ENCODE peak calls at places on chromosomes 1 and 21, in seven cellular contexts. One of them, this sample, is unnamed.
A peak's percentile ranks its signal among the peaks of the same experiment; 100 is the strongest.

GRCh38 chr1:189782280-189782679 is 695.4 kb downstream of the BRINP3 start:
- DNase-seq in CD8-positive, alpha-beta T cell: no peak
- DNase-seq in neuronal stem cell: no peak
- DNase-seq in breast epithelium: no peak
- DNase-seq in thoracic aorta: no peak
- DNase-seq in psoas muscle: no peak
- DNase-seq in GM23248: no peak
- DNase-seq in this sample: no peak

GRCh38 chr1:43276673-43277072 is 6.9 kb downstream of the TMEM125 start:
- DNase-seq in thoracic aorta: no peak
- DNase-seq in GM23248: no peak
- DNase-seq in CD8-positive, alpha-beta T cell: no peak
- DNase-seq in psoas muscle: no peak
- DNase-seq in neuronal stem cell: no peak
- DNase-seq in breast epithelium: no peak
- DNase-seq in this sample: no peak

GRCh38 chr1:205124726-205125125 is 2.9 kb upstream of the RBBP5 start:
- DNase-seq in GM23248: no peak
- DNase-seq in CD8-positive, alpha-beta T cell: no peak
- DNase-seq in breast epithelium: no peak
- DNase-seq in neuronal stem cell: no peak
- DNase-seq in psoas muscle: no peak
- DNase-seq in thoracic aorta: no peak
- DNase-seq in this sample: no peak

GRCh38 chr1:161080391-161081150 is 8.8 kb downstream of the NECTIN4 start:
- DNase-seq in breast epithelium: no peak
- DNase-seq in CD8-positive, alpha-beta T cell: no peak
- DNase-seq in GM23248: peak; percentile 80
- DNase-seq in psoas muscle: no peak
- DNase-seq in thoracic aorta: no peak
- DNase-seq in neuronal stem cell: no peak
- DNase-seq in this sample: no peak

GRCh38 chr1:159827549-159827948 is 876 bp downstream of the SLAMF8 start:
- DNase-seq in neuronal stem cell: no peak
- DNase-seq in CD8-positive, alpha-beta T cell: no peak
- DNase-seq in psoas muscle: no peak
- DNase-seq in breast epithelium: no peak
- DNase-seq in thoracic aorta: no peak
- DNase-seq in GM23248: no peak
- DNase-seq in this sample: peak; percentile 50

GRCh38 chr1:193013005-193013404 is 46.2 kb downstream of the UCHL5 start:
- DNase-seq in neuronal stem cell: no peak
- DNase-seq in GM23248: peak; percentile 62
- DNase-seq in thoracic aorta: no peak
- DNase-seq in CD8-positive, alpha-beta T cell: no peak
- DNase-seq in psoas muscle: no peak
- DNase-seq in breast epithelium: no peak
- DNase-seq in this sample: no peak

GRCh38 chr1:19442150-19443096 is 42.9 kb downstream of the CAPZB start:
- DNase-seq in CD8-positive, alpha-beta T cell: no peak
- DNase-seq in breast epithelium: no peak
- DNase-seq in psoas muscle: no peak
- DNase-seq in thoracic aorta: no peak
- DNase-seq in neuronal stem cell: no peak
- DNase-seq in GM23248: peak; percentile 69
- DNase-seq in this sample: no peak

GRCh38 chr1:217087981-217088380 is 364.8 kb upstream of the ESRRG start:
- DNase-seq in GM23248: no peak
- DNase-seq in neuronal stem cell: no peak
- DNase-seq in thoracic aorta: no peak
- DNase-seq in CD8-positive, alpha-beta T cell: no peak
- DNase-seq in psoas muscle: no peak
- DNase-seq in breast epithelium: no peak
- DNase-seq in this sample: no peak

GRCh38 chr1:100292711-100293110 is 26.7 kb downstream of the RTCA start:
- DNase-seq in neuronal stem cell: no peak
- DNase-seq in GM23248: peak; percentile 19
- DNase-seq in psoas muscle: no peak
- DNase-seq in CD8-positive, alpha-beta T cell: no peak
- DNase-seq in breast epithelium: no peak
- DNase-seq in thoracic aorta: no peak
- DNase-seq in this sample: no peak

GRCh38 chr1:166859597-166859996 is 16.5 kb downstream of the TADA1 start:
- DNase-seq in GM23248: no peak
- DNase-seq in neuronal stem cell: no peak
- DNase-seq in thoracic aorta: no peak
- DNase-seq in psoas muscle: no peak
- DNase-seq in CD8-positive, alpha-beta T cell: no peak
- DNase-seq in breast epithelium: no peak
- DNase-seq in this sample: no peak

GRCh38 chr1:153447498-153448170 is 12.8 kb downstream of the S100A7 start:
- DNase-seq in GM23248: peak; percentile 91
- DNase-seq in thoracic aorta: no peak
- DNase-seq in neuronal stem cell: no peak
- DNase-seq in CD8-positive, alpha-beta T cell: no peak
- DNase-seq in breast epithelium: no peak
- DNase-seq in psoas muscle: no peak
- DNase-seq in this sample: no peak

GRCh38 chr1:163774390-163774789 is 452.6 kb downstream of the NUF2 start:
- DNase-seq in GM23248: no peak
- DNase-seq in thoracic aorta: no peak
- DNase-seq in neuronal stem cell: no peak
- DNase-seq in breast epithelium: no peak
- DNase-seq in CD8-positive, alpha-beta T cell: no peak
- DNase-seq in psoas muscle: no peak
- DNase-seq in this sample: no peak

GRCh38 chr1:75632350-75632949 is 21.5 kb upstream of the SLC44A5 start:
- DNase-seq in psoas muscle: no peak
- DNase-seq in thoracic aorta: no peak
- DNase-seq in GM23248: peak; percentile 56
- DNase-seq in CD8-positive, alpha-beta T cell: no peak
- DNase-seq in breast epithelium: no peak
- DNase-seq in neuronal stem cell: peak; percentile 31
- DNase-seq in this sample: no peak

GRCh38 chr1:178093958-178094751 is at the start of gene RASAL2:
- DNase-seq in breast epithelium: peak; percentile 39
- DNase-seq in GM23248: peak; percentile 85
- DNase-seq in thoracic aorta: peak; percentile 3
- DNase-seq in neuronal stem cell: peak; percentile 83
- DNase-seq in CD8-positive, alpha-beta T cell: no peak
- DNase-seq in psoas muscle: peak; percentile 87
- DNase-seq in this sample: no peak

GRCh38 chr21:45872902-45873301 is 108.7 kb upstream of the COL6A1 start:
- DNase-seq in CD8-positive, alpha-beta T cell: no peak
- DNase-seq in psoas muscle: no peak
- DNase-seq in breast epithelium: no peak
- DNase-seq in neuronal stem cell: no peak
- DNase-seq in thoracic aorta: no peak
- DNase-seq in GM23248: no peak
- DNase-seq in this sample: no peak

GRCh38 chr1:198556969-198557368 is 16.5 kb upstream of the ATP6V1G3 start:
- DNase-seq in psoas muscle: no peak
- DNase-seq in thoracic aorta: no peak
- DNase-seq in neuronal stem cell: no peak
- DNase-seq in GM23248: peak; percentile 2
- DNase-seq in breast epithelium: peak; percentile 28
- DNase-seq in CD8-positive, alpha-beta T cell: peak; percentile 37
- DNase-seq in this sample: peak; percentile 84

GRCh38 chr1:71695820-71696219 is 586.5 kb downstream of the NEGR1 start:
- DNase-seq in breast epithelium: no peak
- DNase-seq in neuronal stem cell: no peak
- DNase-seq in CD8-positive, alpha-beta T cell: no peak
- DNase-seq in thoracic aorta: no peak
- DNase-seq in GM23248: peak; percentile 40
- DNase-seq in psoas muscle: no peak
- DNase-seq in this sample: no peak

GRCh38 chr1:89952021-89952995 is 42.6 kb upstream of the ZNF326 start:
- DNase-seq in GM23248: peak; percentile 81
- DNase-seq in neuronal stem cell: no peak
- DNase-seq in CD8-positive, alpha-beta T cell: no peak
- DNase-seq in psoas muscle: no peak
- DNase-seq in thoracic aorta: no peak
- DNase-seq in breast epithelium: no peak
- DNase-seq in this sample: no peak

GRCh38 chr21:29657228-29657989 is 282.4 kb downstream of the GRIK1 start:
- DNase-seq in psoas muscle: no peak
- DNase-seq in CD8-positive, alpha-beta T cell: no peak
- DNase-seq in GM23248: no peak
- DNase-seq in neuronal stem cell: no peak
- DNase-seq in breast epithelium: no peak
- DNase-seq in thoracic aorta: no peak
- DNase-seq in this sample: no peak

GRCh38 chr1:13930151-13930550 is 230.2 kb downstream of the PRDM2 start:
- DNase-seq in CD8-positive, alpha-beta T cell: no peak
- DNase-seq in psoas muscle: no peak
- DNase-seq in neuronal stem cell: no peak
- DNase-seq in GM23248: no peak
- DNase-seq in thoracic aorta: no peak
- DNase-seq in breast epithelium: no peak
- DNase-seq in this sample: no peak

GRCh38 chr21:45962531-45963224 is 18.9 kb upstream of the COL6A1 start:
- DNase-seq in GM23248: peak; percentile 45
- DNase-seq in psoas muscle: no peak
- DNase-seq in thoracic aorta: no peak
- DNase-seq in neuronal stem cell: no peak
- DNase-seq in CD8-positive, alpha-beta T cell: no peak
- DNase-seq in breast epithelium: no peak
- DNase-seq in this sample: no peak

GRCh38 chr21:44658913-44659595 is 1.3 kb downstream of the KRTAP12-3 start:
- DNase-seq in psoas muscle: no peak
- DNase-seq in neuronal stem cell: no peak
- DNase-seq in GM23248: no peak
- DNase-seq in CD8-positive, alpha-beta T cell: no peak
- DNase-seq in breast epithelium: no peak
- DNase-seq in thoracic aorta: no peak
- DNase-seq in this sample: peak; percentile 55
- H3K4me3 ChIP-seq in psoas muscle: no peak overlapping the region
- H3K4me3 ChIP-seq in neuronal stem cell: no peak overlapping the region
- H3K4me3 ChIP-seq in GM23248: no peak overlapping the region
- H3K4me3 ChIP-seq in CD8-positive, alpha-beta T cell: peak overlapping the region; percentile 9
- H3K4me3 ChIP-seq in breast epithelium: no peak overlapping the region
- H3K4me3 ChIP-seq in thoracic aorta: no peak overlapping the region
- H3K4me3 ChIP-seq in this sample: no peak overlapping the region

DNA sequence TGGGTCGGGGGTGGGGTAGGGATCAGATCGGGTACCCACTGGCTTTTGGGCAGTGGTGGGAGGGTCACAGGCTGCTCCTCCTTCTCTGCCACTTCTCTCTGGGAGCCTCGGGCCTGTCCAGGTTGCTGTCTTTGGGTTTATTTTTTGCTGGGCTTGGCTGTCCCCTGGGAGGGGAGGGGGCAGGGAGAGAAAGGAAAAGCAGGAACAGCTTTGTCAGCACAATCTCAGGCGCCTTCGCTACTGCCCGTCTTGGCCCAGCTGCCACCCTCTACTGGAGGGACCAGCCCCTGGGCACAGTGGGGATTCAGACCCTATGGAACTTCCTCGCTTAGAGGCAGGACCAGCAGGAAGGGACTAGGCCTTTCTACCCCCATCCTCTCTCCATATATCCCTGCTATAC is 8.4 kb downstream of the KCNQ4 start:
- DNase-seq in thoracic aorta: no peak
- DNase-seq in CD8-positive, alpha-beta T cell: no peak
- DNase-seq in neuronal stem cell: no peak
- DNase-seq in breast epithelium: no peak
- DNase-seq in psoas muscle: no peak
- DNase-seq in GM23248: no peak
- DNase-seq in this sample: no peak
- H3K27me3 ChIP-seq in thoracic aorta: no peaks in the 10 kb centered on the region
- H3K27me3 ChIP-seq in CD8-positive, alpha-beta T cell: no peaks in the 10 kb centered on the region
- H3K27me3 ChIP-seq in neuronal stem cell: peaks cover 75% of the 10 kb centered on the region
- H3K27me3 ChIP-seq in breast epithelium: no peaks in the 10 kb centered on the region
- H3K27me3 ChIP-seq in psoas muscle: no peaks in the 10 kb centered on the region
- H3K27me3 ChIP-seq in GM23248: peaks cover 5% of the 10 kb centered on the region
- H3K27me3 ChIP-seq in this sample: no peaks in the 10 kb centered on the region

GRCh38 chr1:201274616-201275265 is 8.6 kb upstream of the PKP1 start:
- DNase-seq in breast epithelium: no peak
- DNase-seq in psoas muscle: no peak
- DNase-seq in thoracic aorta: no peak
- DNase-seq in CD8-positive, alpha-beta T cell: no peak
- DNase-seq in GM23248: peak; percentile 20
- DNase-seq in neuronal stem cell: no peak
- DNase-seq in this sample: no peak
- H3K4me3 ChIP-seq in breast epithelium: no peak overlapping the region
- H3K4me3 ChIP-seq in psoas muscle: no peak overlapping the region
- H3K4me3 ChIP-seq in thoracic aorta: no peak overlapping the region
- H3K4me3 ChIP-seq in CD8-positive, alpha-beta T cell: no peak overlapping the region
- H3K4me3 ChIP-seq in GM23248: no peak overlapping the region
- H3K4me3 ChIP-seq in neuronal stem cell: no peak overlapping the region
- H3K4me3 ChIP-seq in this sample: no peak overlapping the region

GRCh38 chr1:156410740-156411139 is 41.7 kb downstream of the RHBG start:
- DNase-seq in neuronal stem cell: no peak
- DNase-seq in GM23248: no peak
- DNase-seq in CD8-positive, alpha-beta T cell: no peak
- DNase-seq in psoas muscle: peak; percentile 4
- DNase-seq in breast epithelium: no peak
- DNase-seq in thoracic aorta: no peak
- DNase-seq in this sample: no peak

GRCh38 chr1:156412653-156413309 is 43.8 kb downstream of the RHBG start:
- DNase-seq in psoas muscle: no peak
- DNase-seq in neuronal stem cell: no peak
- DNase-seq in CD8-positive, alpha-beta T cell: no peak
- DNase-seq in breast epithelium: no peak
- DNase-seq in thoracic aorta: no peak
- DNase-seq in GM23248: no peak
- DNase-seq in this sample: no peak

GRCh38 chr1:156409424-156409823 is 40.4 kb downstream of the RHBG start:
- DNase-seq in breast epithelium: no peak
- DNase-seq in neuronal stem cell: no peak
- DNase-seq in GM23248: no peak
- DNase-seq in psoas muscle: no peak
- DNase-seq in CD8-positive, alpha-beta T cell: no peak
- DNase-seq in thoracic aorta: no peak
- DNase-seq in this sample: no peak

GRCh38 chr1:156407760-156408159 is 38.7 kb downstream of the RHBG start:
- DNase-seq in breast epithelium: no peak
- DNase-seq in GM23248: no peak
- DNase-seq in thoracic aorta: no peak
- DNase-seq in neuronal stem cell: no peak
- DNase-seq in CD8-positive, alpha-beta T cell: no peak
- DNase-seq in psoas muscle: no peak
- DNase-seq in this sample: no peak

GRCh38 chr1:156410238-156410637 is 41.2 kb downstream of the RHBG start:
- DNase-seq in psoas muscle: no peak
- DNase-seq in CD8-positive, alpha-beta T cell: no peak
- DNase-seq in breast epithelium: no peak
- DNase-seq in neuronal stem cell: no peak
- DNase-seq in thoracic aorta: no peak
- DNase-seq in GM23248: no peak
- DNase-seq in this sample: no peak
- H3K27me3 ChIP-seq in psoas muscle: peaks cover 60% of the 10 kb centered on the region
- H3K27me3 ChIP-seq in CD8-positive, alpha-beta T cell: peaks cover 10% of the 10 kb centered on the region
- H3K27me3 ChIP-seq in breast epithelium: peaks cover 32% of the 10 kb centered on the region
- H3K27me3 ChIP-seq in neuronal stem cell: peaks cover 84% of the 10 kb centered on the region
- H3K27me3 ChIP-seq in thoracic aorta: peaks cover 9% of the 10 kb centered on the region
- H3K27me3 ChIP-seq in GM23248: peaks cover 65% of the 10 kb centered on the region
- H3K27me3 ChIP-seq in this sample: no peaks in the 10 kb centered on the region

DNA sequence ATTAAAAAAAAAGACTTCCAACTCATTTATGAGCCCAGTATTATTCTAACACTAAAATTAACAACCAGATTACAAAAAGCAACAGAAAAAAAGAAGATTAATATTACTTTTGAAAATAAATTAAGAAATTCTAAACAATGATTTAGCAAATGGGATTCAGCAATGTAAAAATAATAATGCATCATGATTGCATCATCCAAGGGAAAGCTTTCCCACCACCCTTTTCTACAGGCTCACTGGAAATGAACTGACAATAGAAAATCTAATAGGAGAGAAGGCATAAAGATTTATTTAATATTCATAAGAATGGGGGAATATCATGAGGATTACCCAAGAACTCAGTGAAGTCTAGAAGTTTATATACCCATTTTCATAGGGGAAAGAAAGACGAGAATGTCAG is 1671.9 kb downstream of the NCAM2 start:
- DNase-seq in thoracic aorta: no peak
- DNase-seq in neuronal stem cell: no peak
- DNase-seq in breast epithelium: no peak
- DNase-seq in GM23248: no peak
- DNase-seq in CD8-positive, alpha-beta T cell: no peak
- DNase-seq in psoas muscle: no peak
- DNase-seq in this sample: no peak
- H3K4me3 ChIP-seq in thoracic aorta: no peak overlapping the region
- H3K4me3 ChIP-seq in neuronal stem cell: no peak overlapping the region
- H3K4me3 ChIP-seq in breast epithelium: no peak overlapping the region
- H3K4me3 ChIP-seq in GM23248: no peak overlapping the region
- H3K4me3 ChIP-seq in CD8-positive, alpha-beta T cell: no peak overlapping the region
- H3K4me3 ChIP-seq in psoas muscle: no peak overlapping the region
- H3K4me3 ChIP-seq in this sample: no peak overlapping the region

This sample was measured in CD4-positive, alpha-beta memory T cell.